ENCODE peak calls at places on chromosomes 6 and 20, in nine cellular contexts. X is foreskin fibroblast, B is lung, K is substantia nigra, Q is NCI-H345, S is M059J, H is AG08396, O is Calu3, N is LoVo. G is an unnamed sample.

GRCh38 chr6:30592287-30592686 is 21.0 kb downstream of the ABCF1 start:
- DNase-seq in X (no peak), B (no peak), K (no peak), Q (no peak), S (no peak), H (no peak), O (no peak), N (no peak), G (no peak)

GRCh38 chr20:24819331-24819965 is 129.6 kb upstream of the CST7 start:
- DNase-seq in X (no peak), B (no peak), K (no peak), Q (no peak), S (peak; percentile 30), H (no peak), O (no peak), N (no peak), G (no peak)

GRCh38 chr20:57658447-57659130 is 38.4 kb upstream of the ZBP1 start:
- DNase-seq in X (no peak), B (no peak), K (no peak), Q (no peak), S (no peak), H (no peak), O (peak; percentile 3), N (no peak), G (peak; percentile 7)

GRCh38 chr20:24160563-24161355 is 172.2 kb upstream of the GGTLC1 start:
- DNase-seq in X (peak; percentile 72), B (peak; percentile 48), K (peak; percentile 34), Q (peak; percentile 32), S (peak; percentile 84), H (peak; percentile 63), O (peak; percentile 10), N (peak; percentile 17), G (peak; percentile 40)

GRCh38 chr6:111764238-111765182 is 108.7 kb downstream of the FYN start:
- DNase-seq in X (no peak), B (no peak), K (no peak), Q (no peak), S (no peak), H (no peak), O (no peak), N (no peak), G (no peak)

GRCh38 chr6:41200901-41201783 is at the start of gene TREML2:
- DNase-seq in X (no peak), B (no peak), K (no peak), Q (no peak), S (no peak), H (no peak), O (no peak), N (no peak), G (no peak)

GRCh38 chr6:52526634-52527033 is 50.2 kb downstream of the TRAM2 start:
- DNase-seq in X (peak; percentile 59), B (no peak), K (no peak), Q (no peak), S (no peak), H (no peak), O (no peak), N (no peak), G (no peak)

GRCh38 chr20:9147553-9148024 is 78.7 kb downstream of the PLCB4 start:
- DNase-seq in X (peak; percentile 76), B (no peak), K (no peak), Q (no peak), S (peak; percentile 79), H (peak; percentile 15), O (no peak), N (no peak), G (no peak)

GRCh38 chr20:50286609-50287008 is 96.0 kb downstream of the CEBPB start:
- DNase-seq in X (peak; percentile 96), B (peak; percentile 59), K (no peak), Q (no peak), S (peak; percentile 77), H (peak; percentile 93), O (peak; percentile 46), N (no peak), G (no peak)

GRCh38 chr6:111559193-111560097 is 46.2 kb downstream of the TRAF3IP2 start:
- DNase-seq in X (peak; percentile 80), B (no peak), K (no peak), Q (no peak), S (no peak), H (no peak), O (no peak), N (no peak), G (no peak)

GRCh38 chr6:35160642-35161041 is 19.5 kb upstream of the TCP11 start:
- DNase-seq in X (no peak), B (no peak), K (no peak), Q (no peak), S (no peak), H (no peak), O (no peak), N (no peak), G (no peak)

G was measured in prostate gland.